ENCODE peak calls at places on chromosome 19, in six cellular contexts. One of them, this sample, is unnamed.

GRCh38 chr19:38455031-38455430 is 21.5 kb downstream of the RYR1 start:
- DNase-seq in glutamatergic neuron: no peak
- DNase-seq in nephron progenitor cell: peak; percentile 61
- DNase-seq in Calu3: no peak
- DNase-seq in AG09319: no peak
- DNase-seq in astrocyte of the spinal cord: no peak
- DNase-seq in this sample: no peak

GRCh38 chr19:47991191-47991808 is 670 bp downstream of the BSPH1 start:
- DNase-seq in astrocyte of the spinal cord: no peak
- DNase-seq in glutamatergic neuron: no peak
- DNase-seq in nephron progenitor cell: no peak
- DNase-seq in AG09319: no peak
- DNase-seq in Calu3: no peak
- DNase-seq in this sample: no peak

GRCh38 chr19:45153339-45154063 is 7.3 kb downstream of the NKPD1 start:
- DNase-seq in Calu3: no peak
- DNase-seq in astrocyte of the spinal cord: peak; percentile 23
- DNase-seq in AG09319: no peak
- DNase-seq in nephron progenitor cell: peak; percentile 90
- DNase-seq in glutamatergic neuron: peak; percentile 87
- DNase-seq in this sample: no peak

GRCh38 chr19:2613507-2614295 is 88.8 kb downstream of the GNG7 start:
- DNase-seq in Calu3: peak; percentile 49
- DNase-seq in glutamatergic neuron: peak; percentile 62
- DNase-seq in nephron progenitor cell: peak; percentile 58
- DNase-seq in AG09319: no peak
- DNase-seq in astrocyte of the spinal cord: no peak
- DNase-seq in this sample: no peak

GRCh38 chr19:49216076-49216475 is 58.5 kb downstream of the TRPM4 start:
- DNase-seq in glutamatergic neuron: no peak
- DNase-seq in Calu3: no peak
- DNase-seq in AG09319: no peak
- DNase-seq in nephron progenitor cell: no peak
- DNase-seq in astrocyte of the spinal cord: no peak
- DNase-seq in this sample: no peak

GRCh38 chr19:45097776-45098520 is 5.0 kb downstream of the PPP1R37 start:
- DNase-seq in astrocyte of the spinal cord: peak; percentile 91
- DNase-seq in glutamatergic neuron: no peak
- DNase-seq in Calu3: peak; percentile 77
- DNase-seq in AG09319: peak; percentile 65
- DNase-seq in nephron progenitor cell: no peak
- DNase-seq in this sample: peak; percentile 80

GRCh38 chr19:40006273-40006691 is 9.4 kb downstream of the ZNF546 start:
- DNase-seq in astrocyte of the spinal cord: peak; percentile 89
- DNase-seq in AG09319: peak; percentile 8
- DNase-seq in glutamatergic neuron: no peak
- DNase-seq in Calu3: peak; percentile 31
- DNase-seq in nephron progenitor cell: no peak
- DNase-seq in this sample: peak; percentile 37

GRCh38 chr19:32599736-32600157 is 18.8 kb downstream of the PDCD5 start:
- DNase-seq in astrocyte of the spinal cord: peak; percentile 71
- DNase-seq in glutamatergic neuron: no peak
- DNase-seq in AG09319: peak; percentile 15
- DNase-seq in Calu3: peak; percentile 57
- DNase-seq in nephron progenitor cell: peak; percentile 44
- DNase-seq in this sample: peak; percentile 24

GRCh38 chr19:46089432-46089831 is 35.1 kb downstream of the IGFL3 start:
- DNase-seq in AG09319: no peak
- DNase-seq in astrocyte of the spinal cord: no peak
- DNase-seq in nephron progenitor cell: no peak
- DNase-seq in Calu3: no peak
- DNase-seq in glutamatergic neuron: no peak
- DNase-seq in this sample: no peak

GRCh38 chr19:6239871-6240676 is 39.7 kb downstream of the MLLT1 start:
- DNase-seq in astrocyte of the spinal cord: no peak
- DNase-seq in Calu3: no peak
- DNase-seq in AG09319: no peak
- DNase-seq in glutamatergic neuron: peak; percentile 63
- DNase-seq in nephron progenitor cell: peak; percentile 54
- DNase-seq in this sample: no peak

GRCh38 chr19:39448271-39448670 is 2.9 kb downstream of the SUPT5H start:
- DNase-seq in nephron progenitor cell: no peak
- DNase-seq in Calu3: no peak
- DNase-seq in astrocyte of the spinal cord: no peak
- DNase-seq in glutamatergic neuron: no peak
- DNase-seq in AG09319: no peak
- DNase-seq in this sample: no peak

GRCh38 chr19:40599331-40600085 is 1.7 kb upstream of the LTBP4 start:
- DNase-seq in nephron progenitor cell: no peak
- DNase-seq in Calu3: no peak
- DNase-seq in astrocyte of the spinal cord: no peak
- DNase-seq in glutamatergic neuron: no peak
- DNase-seq in AG09319: no peak
- DNase-seq in this sample: no peak

GRCh38 chr19:29062486-29063435 is 150.2 kb downstream of the UQCRFS1 start:
- DNase-seq in nephron progenitor cell: no peak
- DNase-seq in astrocyte of the spinal cord: no peak
- DNase-seq in glutamatergic neuron: no peak
- DNase-seq in Calu3: no peak
- DNase-seq in AG09319: no peak
- DNase-seq in this sample: no peak

GRCh38 chr19:49786432-49786831 is 19.6 kb downstream of the AP2A1 start:
- DNase-seq in nephron progenitor cell: no peak
- DNase-seq in Calu3: no peak
- DNase-seq in glutamatergic neuron: no peak
- DNase-seq in astrocyte of the spinal cord: peak; percentile 32
- DNase-seq in AG09319: peak; percentile 20
- DNase-seq in this sample: no peak

GRCh38 chr19:737591-738093 is 13.3 kb upstream of the MISP start:
- DNase-seq in astrocyte of the spinal cord: no peak
- DNase-seq in nephron progenitor cell: peak; percentile 71
- DNase-seq in AG09319: no peak
- DNase-seq in glutamatergic neuron: peak; percentile 76
- DNase-seq in Calu3: peak; percentile 56
- DNase-seq in this sample: no peak

GRCh38 chr19:38034153-38034835 is 127.3 kb downstream of the SIPA1L3 start:
- DNase-seq in AG09319: no peak
- DNase-seq in astrocyte of the spinal cord: peak; percentile 87
- DNase-seq in glutamatergic neuron: no peak
- DNase-seq in Calu3: no peak
- DNase-seq in nephron progenitor cell: no peak
- DNase-seq in this sample: no peak

GRCh38 chr19:58328999-58329398 is 2.2 kb downstream of the ZSCAN22 start:
- DNase-seq in Calu3: peak; percentile 30
- DNase-seq in AG09319: no peak
- DNase-seq in glutamatergic neuron: peak; percentile 73
- DNase-seq in nephron progenitor cell: peak; percentile 70
- DNase-seq in astrocyte of the spinal cord: no peak
- DNase-seq in this sample: no peak

GRCh38 chr19:43872547-43873336 is 45.6 kb downstream of the ZNF283 start:
- DNase-seq in Calu3: no peak
- DNase-seq in glutamatergic neuron: no peak
- DNase-seq in nephron progenitor cell: no peak
- DNase-seq in AG09319: no peak
- DNase-seq in astrocyte of the spinal cord: peak; percentile 9
- DNase-seq in this sample: no peak

GRCh38 chr19:30227661-30228112 is 144.5 kb upstream of the ZNF536 start:
- DNase-seq in AG09319: no peak
- DNase-seq in nephron progenitor cell: peak; percentile 89
- DNase-seq in astrocyte of the spinal cord: peak; percentile 41
- DNase-seq in glutamatergic neuron: peak; percentile 90
- DNase-seq in Calu3: peak; percentile 68
- DNase-seq in this sample: no peak

GRCh38 chr19:41910240-41910991 is 17.8 kb downstream of the ERFL start:
- DNase-seq in AG09319: no peak
- DNase-seq in astrocyte of the spinal cord: no peak
- DNase-seq in Calu3: no peak
- DNase-seq in glutamatergic neuron: no peak
- DNase-seq in nephron progenitor cell: no peak
- DNase-seq in this sample: no peak

GRCh38 chr19:58356236-58356970 is 3.1 kb upstream of the A1BG start:
- DNase-seq in AG09319: no peak
- DNase-seq in nephron progenitor cell: no peak
- DNase-seq in glutamatergic neuron: peak; percentile 44
- DNase-seq in Calu3: no peak
- DNase-seq in astrocyte of the spinal cord: no peak
- DNase-seq in this sample: no peak

GRCh38 chr19:45508931-45509691 is 1.8 kb downstream of the VASP start:
- DNase-seq in AG09319: no peak
- DNase-seq in glutamatergic neuron: peak; percentile 57
- DNase-seq in nephron progenitor cell: peak; percentile 66
- DNase-seq in astrocyte of the spinal cord: peak; percentile 80
- DNase-seq in Calu3: peak; percentile 76
- DNase-seq in this sample: no peak

GRCh38 chr19:49580264-49581006 is at the start of gene NOSIP:
- DNase-seq in glutamatergic neuron: peak; percentile 96
- DNase-seq in nephron progenitor cell: peak; percentile 96
- DNase-seq in astrocyte of the spinal cord: peak; percentile 96
- DNase-seq in AG09319: peak; percentile 92
- DNase-seq in Calu3: peak; percentile 97
- DNase-seq in this sample: peak; percentile 84

GRCh38 chr19:32457540-32457939 is 52.0 kb downstream of the DPY19L3 start:
- DNase-seq in astrocyte of the spinal cord: no peak
- DNase-seq in AG09319: no peak
- DNase-seq in nephron progenitor cell: no peak
- DNase-seq in Calu3: no peak
- DNase-seq in glutamatergic neuron: no peak
- DNase-seq in this sample: no peak

GRCh38 chr19:4609878-4610511 is 29.3 kb upstream of the TNFAIP8L1 start:
- DNase-seq in AG09319: no peak
- DNase-seq in glutamatergic neuron: peak; percentile 54
- DNase-seq in nephron progenitor cell: peak; percentile 30
- DNase-seq in Calu3: no peak
- DNase-seq in astrocyte of the spinal cord: no peak
- DNase-seq in this sample: no peak
- TF ChIP-seq CTCF in AG09319: no peak
- TF ChIP-seq CTCF in glutamatergic neuron: no peak
- TF ChIP-seq CTCF in nephron progenitor cell: no peak
- TF ChIP-seq CTCF in Calu3: no peak
- TF ChIP-seq CTCF in astrocyte of the spinal cord: peak; percentile 6
- TF ChIP-seq CTCF in this sample: no peak

DNA sequence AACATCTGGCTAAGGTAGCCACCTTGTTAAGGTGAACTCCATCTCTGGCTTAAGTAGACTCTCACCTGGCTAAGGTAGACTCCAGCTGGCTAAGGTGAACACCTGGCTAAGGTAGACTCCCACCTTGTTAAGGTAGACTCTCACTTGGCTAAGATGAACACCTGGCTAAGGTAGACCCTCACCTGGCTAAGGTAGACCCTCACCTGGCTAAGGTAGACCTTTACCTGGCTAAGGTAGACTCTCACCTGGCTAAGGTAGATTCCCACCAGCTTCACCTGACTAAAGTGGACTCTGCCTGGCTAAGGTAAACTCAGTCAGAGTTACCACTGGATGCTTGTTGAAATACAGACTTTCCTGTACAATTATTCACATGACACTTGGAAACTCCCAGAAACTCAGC is 23.6 kb downstream of the PIN1 start:
- DNase-seq in nephron progenitor cell: no peak
- DNase-seq in astrocyte of the spinal cord: no peak
- DNase-seq in Calu3: no peak
- DNase-seq in glutamatergic neuron: no peak
- DNase-seq in AG09319: no peak
- DNase-seq in this sample: no peak
- TF ChIP-seq CTCF in nephron progenitor cell: no peak
- TF ChIP-seq CTCF in astrocyte of the spinal cord: no peak
- TF ChIP-seq CTCF in Calu3: no peak
- TF ChIP-seq CTCF in glutamatergic neuron: no peak
- TF ChIP-seq CTCF in AG09319: no peak
- TF ChIP-seq CTCF in this sample: no peak

DNA sequence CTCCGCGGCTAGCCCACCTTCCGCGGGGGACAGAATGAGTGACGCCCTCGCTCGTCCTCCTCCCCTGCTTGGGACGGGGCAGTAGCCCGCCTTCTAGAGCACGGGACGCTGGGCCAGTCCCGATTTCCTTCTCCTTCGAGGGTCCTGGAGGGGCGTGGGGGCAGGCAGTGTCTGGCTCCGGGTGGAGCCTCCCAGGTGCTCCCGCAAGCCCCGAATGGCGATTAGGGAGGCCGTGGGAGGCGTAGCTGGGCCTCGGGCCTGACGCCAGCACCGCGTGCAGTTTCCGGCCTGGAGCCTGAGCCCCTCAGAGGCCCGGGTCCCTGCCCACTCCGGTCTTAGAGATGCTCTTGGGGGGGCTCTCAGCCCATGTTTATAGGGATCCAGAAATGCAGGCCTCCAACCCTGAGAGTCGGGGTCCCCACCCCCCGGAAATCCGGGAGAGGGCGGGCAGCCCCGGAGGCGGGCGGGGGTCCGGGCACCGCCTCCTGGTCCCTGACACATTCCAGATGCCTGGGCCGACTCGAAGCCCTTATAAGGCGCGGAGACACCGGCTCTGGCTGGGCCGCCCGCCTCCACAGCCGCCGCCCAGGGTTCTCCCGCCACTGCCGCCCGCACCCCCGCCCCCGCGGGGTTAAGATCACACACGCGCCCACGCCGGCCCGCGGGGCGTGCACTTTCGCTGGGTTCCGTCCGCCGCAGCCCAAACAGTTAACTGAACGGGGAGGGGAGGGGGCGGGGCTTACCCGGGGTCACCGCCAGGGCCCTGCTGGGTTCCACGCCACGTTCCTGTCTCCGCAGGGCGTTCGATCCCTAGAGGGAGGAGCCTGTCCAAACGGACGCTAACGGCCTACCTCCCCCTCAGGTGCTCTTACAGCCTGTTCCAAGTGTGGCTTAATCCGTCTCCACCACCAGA is 1.5 kb downstream of the MYADM start:
- DNase-seq in glutamatergic neuron: peak; percentile 83
- DNase-seq in AG09319: peak; percentile 78
- DNase-seq in nephron progenitor cell: peak; percentile 89
- DNase-seq in Calu3: peak; percentile 98
- DNase-seq in astrocyte of the spinal cord: peak; percentile 94
- DNase-seq in this sample: peak; percentile 44
- TF ChIP-seq CTCF in glutamatergic neuron: no peak
- TF ChIP-seq CTCF in AG09319: no peak
- TF ChIP-seq CTCF in nephron progenitor cell: no peak
- TF ChIP-seq CTCF in Calu3: peak; percentile 32
- TF ChIP-seq CTCF in astrocyte of the spinal cord: no peak
- TF ChIP-seq CTCF in this sample: no peak

GRCh38 chr19:35459414-35460082 is 11.5 kb downstream of the FFAR2 start:
- DNase-seq in Calu3: peak; percentile 11
- DNase-seq in astrocyte of the spinal cord: no peak
- DNase-seq in AG09319: no peak
- DNase-seq in nephron progenitor cell: peak; percentile 6
- DNase-seq in glutamatergic neuron: no peak
- DNase-seq in this sample: no peak

GRCh38 chr19:35461050-35461449 is 13.0 kb downstream of the FFAR2 start:
- DNase-seq in glutamatergic neuron: no peak
- DNase-seq in nephron progenitor cell: no peak
- DNase-seq in Calu3: no peak
- DNase-seq in astrocyte of the spinal cord: no peak
- DNase-seq in AG09319: no peak
- DNase-seq in this sample: no peak

GRCh38 chr19:35458821-35459391 is 10.8 kb downstream of the FFAR2 start:
- DNase-seq in nephron progenitor cell: no peak
- DNase-seq in glutamatergic neuron: no peak
- DNase-seq in astrocyte of the spinal cord: no peak
- DNase-seq in Calu3: peak; percentile 56
- DNase-seq in AG09319: no peak
- DNase-seq in this sample: no peak

GRCh38 chr19:35460608-35461007 is 12.6 kb downstream of the FFAR2 start:
- DNase-seq in glutamatergic neuron: no peak
- DNase-seq in nephron progenitor cell: no peak
- DNase-seq in AG09319: no peak
- DNase-seq in Calu3: no peak
- DNase-seq in astrocyte of the spinal cord: no peak
- DNase-seq in this sample: no peak

GRCh38 chr19:35462476-35462953 is 14.5 kb downstream of the FFAR2 start:
- DNase-seq in AG09319: no peak
- DNase-seq in glutamatergic neuron: no peak
- DNase-seq in astrocyte of the spinal cord: no peak
- DNase-seq in Calu3: no peak
- DNase-seq in nephron progenitor cell: no peak
- DNase-seq in this sample: no peak
- TF ChIP-seq CTCF in AG09319: no peak
- TF ChIP-seq CTCF in glutamatergic neuron: no peak
- TF ChIP-seq CTCF in astrocyte of the spinal cord: no peak
- TF ChIP-seq CTCF in Calu3: no peak
- TF ChIP-seq CTCF in nephron progenitor cell: no peak
- TF ChIP-seq CTCF in this sample: no peak